ENCODE peak calls at places on chromosomes 16 and 17, in four cellular contexts. N is AG04450, C is DND-41, F is heart left ventricle. A is an unnamed sample.

GRCh38 chr17:72122668-72123495 is 2.1 kb downstream of the SOX9 start:
- DNase-seq in C (no peak), F (no peak), N (no peak), A (no peak)

GRCh38 chr16:46632778-46633733 is 11.9 kb upstream of the SHCBP1 start:
- DNase-seq in N (no peak), C (no peak), F (no peak), A (no peak)

GRCh38 chr17:29587591-29587990 is 1.9 kb downstream of the GIT1 start:
- DNase-seq in C (no peak), F (no peak), N (no peak), A (no peak)

GRCh38 chr17:53932386-53932785 is 109.7 kb downstream of the KIF2B start:
- DNase-seq in F (no peak), C (no peak), N (no peak), A (no peak)

GRCh38 chr17:47254403-47254943 is 846 bp downstream of the ITGB3 start:
- DNase-seq in C (no peak), N (no peak), F (no peak), A (no peak)

GRCh38 chr16:71974068-71974818 is 26.0 kb downstream of the PKD1L3 start:
- DNase-seq in C (no peak), F (no peak), N (no peak), A (no peak)

GRCh38 chr17:42028791-42029127 is 8.9 kb downstream of the NKIRAS2 start:
- DNase-seq in C (no peak), F (no peak), N (no peak), A (no peak)

GRCh38 chr16:12679660-12680272 is 123.9 kb downstream of the CPPED1 start:
- DNase-seq in F (no peak), C (no peak), N (no peak), A (no peak)

GRCh38 chr17:7558544-7559306 is at the start of gene TNFSF13:
- DNase-seq in F (no peak), C (no peak), N (no peak), A (no peak)

GRCh38 chr16:20851601-20852000 is 45.3 kb downstream of the REXO5 start:
- DNase-seq in F (peak), C (no peak), N (peak), A (peak)

GRCh38 chr16:11016993-11017392 is 72.6 kb downstream of the CLEC16A start:
- DNase-seq in F (no peak), C (peak), N (no peak), A (no peak)

GRCh38 chr16:22677024-22677830 is 136.7 kb upstream of the HS3ST2 start:
- DNase-seq in F (peak), N (no peak), C (no peak), A (no peak)

GRCh38 chr16:77288222-77288621 is 89.0 kb downstream of the SYCE1L start:
- DNase-seq in C (no peak), N (peak), F (no peak), A (peak)

GRCh38 chr16:63461248-63461841 is 1425.1 kb upstream of the CDH8 start:
- DNase-seq in N (no peak), C (no peak), F (no peak), A (no peak)

GRCh38 chr17:73013816-73014663 is 78.4 kb downstream of the SLC39A11 start:
- DNase-seq in F (no peak), N (no peak), C (no peak), A (no peak)

GRCh38 chr16:50368410-50369132 is at the start of gene BRD7:
- DNase-seq in F (peak), C (peak), N (no peak), A (no peak)

GRCh38 chr16:11836653-11837244 is 14.6 kb downstream of the RSL1D1 start:
- DNase-seq in C (no peak), F (no peak), N (no peak), A (peak)

GRCh38 chr17:80701730-80702129 is 157.1 kb downstream of the RPTOR start:
- DNase-seq in C (peak), F (no peak), N (no peak), A (no peak)

GRCh38 chr17:47703191-47703591 is 9.2 kb downstream of the TBKBP1 start:
- DNase-seq in C (no peak), F (no peak), N (no peak), A (no peak)

GRCh38 chr17:55660171-55660886 is 62.3 kb downstream of the TMEM100 start:
- DNase-seq in N (no peak), F (no peak), C (no peak), A (no peak)

GRCh38 chr16:67770371-67770991 is 35.9 kb downstream of the RANBP10 start:
- DNase-seq in N (no peak), C (no peak), F (no peak), A (no peak)

GRCh38 chr16:16062023-16062932 is 112.9 kb downstream of the ABCC1 start:
- DNase-seq in C (peak), N (no peak), F (no peak), A (no peak)

GRCh38 chr16:88681709-88682451 is 4.4 kb downstream of the SNAI3 start:
- DNase-seq in N (no peak), F (peak), C (peak), A (no peak)

GRCh38 chr17:43945074-43945824 is 3.0 kb upstream of the PPY start:
- DNase-seq in N (no peak), C (no peak), F (no peak), A (no peak)

GRCh38 chr16:89572042-89572441 is 3.5 kb upstream of the CPNE7 start:
- DNase-seq in N (no peak), C (no peak), F (no peak), A (no peak)

GRCh38 chr17:34706029-34706428 is 126.6 kb downstream of the TMEM132E start:
- DNase-seq in N (no peak), C (peak), F (no peak), A (no peak)

GRCh38 chr16:84209989-84210388 is 19.0 kb downstream of the ADAD2 start:
- DNase-seq in C (no peak), F (no peak), N (no peak), A (no peak)

GRCh38 chr16:84214451-84215066 is 23.6 kb downstream of the ADAD2 start:
- DNase-seq in N (no peak), C (no peak), F (no peak), A (no peak)

GRCh38 chr16:84212631-84213030 is 21.7 kb downstream of the ADAD2 start:
- DNase-seq in C (no peak), N (no peak), F (no peak), A (no peak)

GRCh38 chr16:84215531-84215930 is 24.3 kb downstream of the KCNG4 start:
- DNase-seq in N (no peak), C (no peak), F (no peak), A (no peak)

DNA sequence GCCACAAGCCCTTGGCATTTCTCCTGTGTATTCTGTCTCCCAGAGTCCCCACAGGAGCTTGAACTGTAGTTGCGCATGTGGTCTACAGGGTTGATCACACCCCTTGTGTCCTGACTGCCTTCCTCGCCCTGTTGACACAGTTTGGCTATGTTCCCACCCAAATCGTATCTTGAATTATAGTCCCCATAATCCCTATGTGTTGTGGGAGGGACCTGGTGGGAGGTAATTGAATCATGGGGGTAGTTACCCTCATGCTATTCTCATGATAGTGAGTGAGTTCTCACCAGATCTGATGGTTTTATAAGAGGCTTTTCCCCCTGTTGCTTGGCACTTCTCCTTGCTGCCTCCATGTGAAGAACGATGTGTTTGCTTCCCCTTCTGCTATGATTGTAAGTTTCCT is 21.2 kb downstream of the ADAD2 start:
- DNase-seq in F (no peak), C (no peak), N (no peak), A (no peak)
- TF ChIP-seq CTCF in F (no peak), C (no peak), N (no peak), A (no peak)

DNA sequence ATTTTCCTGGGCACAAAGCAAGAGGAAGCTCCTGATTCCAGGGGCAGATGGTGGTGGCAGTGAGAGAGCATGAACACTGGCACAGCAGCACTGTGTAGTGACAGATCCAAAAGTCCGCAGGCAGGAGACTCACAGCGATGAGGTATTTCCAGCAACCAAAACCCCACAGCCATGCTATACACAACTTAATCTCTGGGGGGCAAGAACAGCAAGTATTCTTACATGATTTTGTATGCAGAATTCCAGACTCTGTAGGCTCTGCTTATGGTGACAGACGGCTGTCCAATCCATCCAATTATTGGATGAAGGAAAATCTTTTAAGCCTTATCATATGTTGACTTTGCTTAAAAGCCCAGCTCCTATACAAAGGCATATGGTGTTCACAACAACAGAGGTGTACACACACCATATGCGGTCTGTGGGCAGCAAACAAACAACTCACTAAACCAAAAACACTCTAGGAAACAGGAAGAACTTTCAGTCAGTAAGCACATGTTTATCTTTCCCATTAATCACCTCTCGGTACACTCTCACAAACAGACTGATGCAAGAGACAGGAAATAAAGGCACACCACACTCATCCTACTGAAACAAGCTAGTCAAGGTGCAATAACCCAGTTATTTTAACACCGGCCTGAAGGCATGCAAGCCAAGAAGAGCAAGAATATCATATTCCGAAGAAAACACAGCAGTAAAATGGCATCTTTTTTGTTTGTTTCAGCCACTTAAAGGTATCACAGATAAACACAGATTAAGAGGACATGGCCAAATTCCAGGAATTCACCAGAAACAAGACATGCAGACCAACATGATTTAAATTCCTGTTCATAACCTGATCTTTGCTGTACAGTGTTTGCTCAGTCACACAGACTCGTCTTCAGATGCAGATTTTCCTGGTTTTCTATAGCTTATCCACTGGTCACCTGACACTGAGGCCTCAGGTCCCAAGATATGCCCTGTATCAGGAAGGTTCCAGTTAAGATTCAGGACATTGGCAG is 47.8 kb downstream of the ERN1 start:
- DNase-seq in N (peak), C (peak), F (no peak), A (peak)
- TF ChIP-seq CTCF in N (peak), C (peak), F (no peak), A (no peak)

DNA sequence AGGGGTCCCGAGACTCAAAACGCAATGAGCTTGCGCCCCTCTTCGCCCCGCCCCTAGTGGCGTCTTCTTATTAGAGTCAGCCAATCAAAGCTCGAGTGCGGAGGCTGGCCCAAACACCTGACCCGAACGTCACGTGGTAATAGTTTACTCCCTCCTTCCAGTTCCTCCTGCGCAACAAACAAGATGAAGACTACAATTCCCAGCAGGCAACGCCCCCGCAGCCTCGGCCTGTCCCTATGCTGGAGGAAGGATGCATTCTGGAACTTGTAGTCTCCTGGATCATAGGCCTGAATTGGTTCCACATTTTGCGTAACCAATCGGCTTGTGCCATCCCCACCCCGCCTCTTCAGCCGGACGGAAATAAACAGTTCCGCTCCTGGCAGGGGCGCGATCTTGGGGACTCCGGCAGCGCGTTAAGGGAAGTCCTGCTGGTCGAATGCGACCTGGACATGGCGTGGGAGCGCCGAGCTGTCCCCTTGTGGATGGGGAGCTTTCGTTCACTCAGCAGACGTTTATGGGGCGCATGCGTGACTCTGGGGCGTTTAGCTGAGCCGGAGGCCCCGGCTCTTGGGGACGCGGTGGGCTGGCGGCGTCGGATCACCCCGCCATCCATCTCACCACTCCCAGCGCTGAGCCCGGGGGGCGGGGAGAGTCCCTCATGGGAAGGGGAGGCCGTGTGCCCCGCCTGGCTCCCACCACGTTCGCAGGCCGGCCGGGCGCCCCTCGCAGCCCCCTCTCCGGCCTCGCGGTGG is at the start of gene WBP2:
- DNase-seq in N (peak), F (peak), C (peak), A (peak)
- TF ChIP-seq CTCF in N (peak), F (peak), C (peak), A (peak)

DNA sequence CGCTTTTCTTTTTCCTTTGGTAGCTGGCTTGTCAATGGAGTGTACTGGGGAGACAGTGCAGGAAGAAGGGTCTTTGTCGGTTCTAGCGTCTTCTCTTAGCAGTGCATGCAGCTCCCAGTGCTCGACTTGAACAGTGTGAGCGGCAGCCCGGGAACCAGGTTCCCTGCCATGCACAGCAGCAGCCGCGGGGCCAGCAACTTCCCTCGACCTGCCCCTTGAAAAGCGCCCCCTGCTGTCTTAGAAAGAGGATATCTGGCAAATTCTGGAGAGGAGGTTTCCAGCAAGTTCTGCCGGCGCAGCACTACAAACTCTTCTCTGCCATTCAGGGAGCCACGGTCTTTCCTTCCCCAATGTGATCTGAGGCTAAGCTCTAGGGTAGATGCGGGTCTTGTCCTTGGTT is 451.5 kb downstream of the PMP22 start:
- DNase-seq in C (peak), N (no peak), F (peak), A (no peak)
- TF ChIP-seq CTCF in C (peak), N (no peak), F (peak), A (no peak)

GRCh38 chr17:62601438-62601837 is 26.0 kb upstream of the MRC2 start:
- DNase-seq in F (no peak), N (no peak), C (no peak), A (no peak)
- TF ChIP-seq CTCF in F (peak), N (no peak), C (no peak), A (peak)

DNA sequence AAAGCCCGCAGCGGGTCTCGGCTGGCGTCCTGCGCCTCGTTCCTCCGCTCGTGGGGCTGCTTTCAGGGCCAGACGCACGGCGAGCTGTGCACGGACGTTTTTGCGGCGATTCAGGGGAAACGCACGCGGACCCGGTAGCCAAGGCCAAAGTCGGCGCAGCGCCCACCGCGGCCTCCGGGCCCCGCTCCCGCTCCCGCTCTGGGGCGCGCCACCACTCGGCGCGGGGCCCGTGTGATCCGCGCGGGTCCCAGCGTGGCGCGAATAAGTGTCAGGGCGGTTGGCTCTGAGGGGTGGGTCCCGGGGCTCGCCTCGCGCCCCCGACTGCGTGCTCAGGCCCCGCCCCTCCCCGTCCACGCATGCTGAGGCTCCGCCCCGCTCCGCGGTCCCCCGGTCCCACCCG is 694 bp upstream of the TBCD start:
- DNase-seq in N (no peak), F (no peak), C (no peak), A (no peak)
- TF ChIP-seq CTCF in N (no peak), F (no peak), C (no peak), A (no peak)

GRCh38 chr16:56931769-56932587 is at the start of gene HERPUD1:
- DNase-seq in C (peak), N (peak), F (peak), A (peak)
- TF ChIP-seq CTCF in C (no peak), N (no peak), F (peak), A (no peak)

A was measured in BJ.